ENCODE peak calls at places on chromosomes 2 and 18, in four cellular contexts. L is WTC11, E is GM12878, N is HepG2. I is an unnamed sample.

GRCh38 chr2:98463988-98464771 is 19.5 kb downstream of the INPP4A start:
- DNase-seq in L (no peak), E (no peak), N (no peak), I (peak)

GRCh38 chr2:125822746-125823145 is 833.2 kb upstream of the GYPC start:
- DNase-seq in L (no peak), E (no peak), N (no peak), I (no peak)

GRCh38 chr2:160516547-160517365 is 23.1 kb upstream of the RBMS1 start:
- DNase-seq in L (no peak), E (no peak), N (no peak), I (no peak)

GRCh38 chr18:30675072-30675471 is 367.5 kb downstream of the DSC3 start:
- DNase-seq in L (no peak), E (no peak), N (no peak), I (no peak)

GRCh38 chr2:42493885-42494433 is at the start of gene KCNG3:
- DNase-seq in L (peak), E (no peak), N (peak), I (peak)

GRCh38 chr2:96856776-96857673 is 791 bp downstream of the ANKRD39 start:
- DNase-seq in L (no peak), E (no peak), N (peak), I (peak)

GRCh38 chr2:72113847-72114692 is 33.6 kb downstream of the CYP26B1 start:
- DNase-seq in L (no peak), E (no peak), N (no peak), I (no peak)

GRCh38 chr18:11976882-11977281 is 4.4 kb upstream of the IMPA2 start:
- DNase-seq in L (no peak), E (no peak), N (no peak), I (no peak)

GRCh38 chr2:11750422-11750821 is 4.0 kb downstream of the LPIN1 start:
- DNase-seq in L (no peak), E (peak), N (no peak), I (no peak)

GRCh38 chr18:37361223-37362157 is 204.1 kb downstream of the CELF4 start:
- DNase-seq in L (no peak), E (no peak), N (no peak), I (no peak)

GRCh38 chr2:156005999-156006712 is 326.4 kb downstream of the NR4A2 start:
- DNase-seq in L (peak), E (no peak), N (peak), I (no peak)

DNA sequence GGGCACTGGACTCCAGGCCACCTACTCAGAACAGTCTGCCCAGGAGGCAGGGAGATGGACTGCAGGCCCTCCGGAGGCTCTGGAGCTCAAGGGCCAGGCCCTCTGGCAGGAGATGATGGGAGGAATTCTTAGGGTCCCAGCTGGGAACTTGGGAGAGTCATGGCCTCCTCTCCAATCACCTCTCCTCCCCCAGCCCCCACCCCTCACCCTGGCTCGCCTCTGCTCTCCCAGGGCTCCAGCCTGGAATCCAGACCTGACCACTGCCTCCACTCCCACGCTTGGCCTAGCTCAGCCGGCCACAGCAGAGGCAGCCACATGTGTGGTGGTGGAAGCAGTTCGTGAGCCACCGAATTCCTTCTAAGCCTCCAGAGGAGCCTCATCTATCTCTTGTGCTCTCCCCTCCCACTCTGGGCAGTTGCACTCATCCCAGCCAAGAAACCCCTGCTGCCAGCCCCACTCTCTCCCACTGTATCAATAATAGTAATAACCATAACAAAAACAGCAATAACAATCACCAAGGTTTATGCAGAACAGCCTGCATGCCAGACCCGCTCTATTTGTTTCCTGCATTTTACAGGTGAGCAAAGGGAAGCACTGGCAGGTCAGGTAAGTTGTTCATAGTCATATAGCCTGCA is 67.4 kb downstream of the TNS1 start:
- DNase-seq in L (no peak), E (no peak), N (no peak), I (no peak)
- TF ChIP-seq TCF7 in L (no peak), E (no peak), N (no peak), I (no peak)

DNA sequence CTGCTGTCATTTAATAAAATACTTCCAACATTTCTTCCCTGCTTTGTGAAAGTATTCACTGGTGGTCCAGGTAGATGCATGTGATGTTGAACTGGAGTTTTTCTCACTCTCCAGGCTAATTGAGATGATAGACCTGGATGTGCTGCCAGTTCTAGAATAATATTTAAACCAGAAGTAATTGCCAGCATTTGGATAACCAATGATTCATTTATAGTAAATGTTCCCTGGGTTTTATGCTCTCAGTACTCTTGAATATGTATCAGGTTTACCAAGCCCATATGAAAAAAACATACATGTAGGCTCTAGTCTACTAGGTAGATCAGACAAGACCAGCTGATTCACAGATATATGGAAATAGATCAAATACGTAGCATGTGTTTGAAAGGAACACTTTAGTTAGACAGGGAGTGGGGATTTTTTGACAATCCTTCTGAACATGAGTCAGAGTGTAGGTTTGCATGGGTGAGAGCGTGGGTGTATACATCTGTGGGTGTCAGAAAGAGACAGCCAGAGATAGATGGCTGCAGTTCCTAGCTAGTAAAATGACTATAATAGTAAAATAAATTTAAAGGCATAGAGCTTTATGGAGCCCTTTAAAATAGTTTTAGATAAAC is 115.1 kb downstream of the NAB1 start:
- DNase-seq in L (no peak), E (no peak), N (no peak), I (peak)
- TF ChIP-seq TCF7 in L (no peak), E (no peak), N (no peak), I (no peak)

GRCh38 chr18:58180172-58180571 is 136.1 kb downstream of the NEDD4L start:
- DNase-seq in L (no peak), E (no peak), N (no peak), I (no peak)
- TF ChIP-seq TCF7 in L (no peak), E (no peak), N (no peak), I (no peak)

GRCh38 chr2:142130111-142131015 is 453 bp downstream of the LRP1B start:
- DNase-seq in L (peak), E (no peak), N (peak), I (no peak)
- TF ChIP-seq TCF7 in L (no peak), E (no peak), N (no peak), I (no peak)